ENCODE peak calls at places on chromosome 22, in four cellular contexts. One of them, this sample, is unnamed.

GRCh38 chr22:44127353-44127752 is 53.4 kb upstream of the PARVG start:
- DNase-seq in transverse colon: no peak
- DNase-seq in epithelial cell of esophagus: no peak
- DNase-seq in A673: no peak
- DNase-seq in this sample: no peak

GRCh38 chr22:22693531-22693884 is 49.1 kb downstream of the GGTLC2 start:
- DNase-seq in epithelial cell of esophagus: no peak
- DNase-seq in transverse colon: no peak
- DNase-seq in A673: no peak
- DNase-seq in this sample: no peak

GRCh38 chr22:23531966-23532735 is 47.9 kb downstream of the IGLL1 start:
- DNase-seq in transverse colon: no peak
- DNase-seq in epithelial cell of esophagus: no peak
- DNase-seq in A673: no peak
- DNase-seq in this sample: no peak

GRCh38 chr22:32847067-32847491 is 45.6 kb downstream of the TIMP3 start:
- DNase-seq in A673: no peak
- DNase-seq in transverse colon: no peak
- DNase-seq in epithelial cell of esophagus: peak
- DNase-seq in this sample: no peak

GRCh38 chr22:44382461-44383038 is 69.8 kb upstream of the SHISAL1 start:
- DNase-seq in transverse colon: no peak
- DNase-seq in A673: no peak
- DNase-seq in epithelial cell of esophagus: no peak
- DNase-seq in this sample: no peak

GRCh38 chr22:41619979-41620645 is 731 bp downstream of the DESI1 start:
- DNase-seq in A673: peak
- DNase-seq in epithelial cell of esophagus: peak
- DNase-seq in transverse colon: peak
- DNase-seq in this sample: peak

GRCh38 chr22:46056169-46057041 is 79.4 kb upstream of the WNT7B start:
- DNase-seq in epithelial cell of esophagus: peak
- DNase-seq in A673: peak
- DNase-seq in transverse colon: peak
- DNase-seq in this sample: no peak

GRCh38 chr22:30523646-30524489 is 18.4 kb upstream of the SEC14L4 start:
- DNase-seq in epithelial cell of esophagus: no peak
- DNase-seq in transverse colon: no peak
- DNase-seq in A673: peak
- DNase-seq in this sample: no peak

GRCh38 chr22:43567691-43568308 is 156.0 kb downstream of the MPPED1 start:
- DNase-seq in A673: no peak
- DNase-seq in transverse colon: no peak
- DNase-seq in epithelial cell of esophagus: no peak
- DNase-seq in this sample: no peak

GRCh38 chr22:43183496-43184263 is 3.3 kb downstream of the TTLL12 start:
- DNase-seq in transverse colon: no peak
- DNase-seq in A673: peak
- DNase-seq in epithelial cell of esophagus: peak
- DNase-seq in this sample: no peak

GRCh38 chr22:43230983-43231723 is 44.2 kb upstream of the TTLL12 start:
- DNase-seq in epithelial cell of esophagus: peak
- DNase-seq in A673: peak
- DNase-seq in transverse colon: peak
- DNase-seq in this sample: no peak

GRCh38 chr22:44037519-44038370 is 13.6 kb downstream of the PARVB start:
- DNase-seq in epithelial cell of esophagus: peak
- DNase-seq in A673: peak
- DNase-seq in transverse colon: peak
- DNase-seq in this sample: peak

GRCh38 chr22:46226577-46226976 is 23.5 kb downstream of the CDPF1 start:
- DNase-seq in epithelial cell of esophagus: no peak
- DNase-seq in transverse colon: no peak
- DNase-seq in A673: no peak
- DNase-seq in this sample: no peak

GRCh38 chr22:35892192-35892591 is 136.4 kb downstream of the RBFOX2 start:
- DNase-seq in transverse colon: no peak
- DNase-seq in A673: peak
- DNase-seq in epithelial cell of esophagus: peak
- DNase-seq in this sample: no peak

GRCh38 chr22:37122598-37123180 is 13.2 kb upstream of the TMPRSS6 start:
- DNase-seq in transverse colon: no peak
- DNase-seq in epithelial cell of esophagus: no peak
- DNase-seq in A673: no peak
- DNase-seq in this sample: no peak

GRCh38 chr22:37120569-37121340 is 11.2 kb upstream of the TMPRSS6 start:
- DNase-seq in A673: no peak
- DNase-seq in epithelial cell of esophagus: no peak
- DNase-seq in transverse colon: no peak
- DNase-seq in this sample: no peak

GRCh38 chr22:37119872-37120271 is 10.4 kb upstream of the TMPRSS6 start:
- DNase-seq in epithelial cell of esophagus: no peak
- DNase-seq in A673: no peak
- DNase-seq in transverse colon: no peak
- DNase-seq in this sample: no peak

GRCh38 chr22:37123649-37124048 is 14.1 kb upstream of the TMPRSS6 start:
- DNase-seq in transverse colon: no peak
- DNase-seq in A673: no peak
- DNase-seq in epithelial cell of esophagus: no peak
- DNase-seq in this sample: no peak

GRCh38 chr22:37121887-37122591 is 12.5 kb upstream of the TMPRSS6 start:
- DNase-seq in transverse colon: peak
- DNase-seq in epithelial cell of esophagus: peak
- DNase-seq in A673: no peak
- DNase-seq in this sample: no peak
- TF ChIP-seq CTCF in transverse colon: no peak
- TF ChIP-seq CTCF in epithelial cell of esophagus: peak
- TF ChIP-seq CTCF in A673: no peak
- TF ChIP-seq CTCF in this sample: no peak

DNA sequence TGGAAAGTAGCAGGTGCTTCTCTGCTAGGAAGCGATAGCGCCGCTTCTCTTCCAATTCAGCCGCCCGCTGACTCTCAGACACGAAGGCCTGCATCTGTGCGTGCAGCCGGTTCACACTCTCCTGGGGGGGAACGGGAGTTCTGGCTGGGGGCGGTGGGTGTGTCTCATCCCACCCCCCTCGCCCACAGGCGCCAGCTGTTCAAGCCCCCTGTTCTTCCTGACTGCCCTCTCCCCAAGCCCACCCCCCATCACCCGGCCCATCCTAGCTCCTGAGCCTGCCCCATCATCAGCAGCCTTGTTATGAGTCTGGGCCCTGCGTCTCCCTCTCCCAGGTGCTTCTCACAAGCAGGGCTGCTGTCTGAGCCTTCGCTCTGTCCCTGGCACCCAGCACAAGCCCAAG is 13.1 kb upstream of the SLC16A8 start:
- DNase-seq in A673: no peak
- DNase-seq in epithelial cell of esophagus: no peak
- DNase-seq in transverse colon: no peak
- DNase-seq in this sample: no peak
- H3K4me3 ChIP-seq in A673: no peak
- H3K4me3 ChIP-seq in epithelial cell of esophagus: no peak
- H3K4me3 ChIP-seq in transverse colon: no peak
- H3K4me3 ChIP-seq in this sample: no peak

GRCh38 chr22:21641795-21642583 is at the start of gene SDF2L1:
- DNase-seq in transverse colon: peak
- DNase-seq in epithelial cell of esophagus: peak
- DNase-seq in A673: peak
- DNase-seq in this sample: peak

GRCh38 chr22:21640810-21641209 is 1.3 kb upstream of the SDF2L1 start:
- DNase-seq in transverse colon: no peak
- DNase-seq in A673: no peak
- DNase-seq in epithelial cell of esophagus: no peak
- DNase-seq in this sample: no peak

GRCh38 chr22:21639359-21639758 is 2.7 kb upstream of the SDF2L1 start:
- DNase-seq in transverse colon: no peak
- DNase-seq in epithelial cell of esophagus: no peak
- DNase-seq in A673: no peak
- DNase-seq in this sample: no peak

GRCh38 chr22:21642584-21643448 is 714 bp downstream of the SDF2L1 start:
- DNase-seq in transverse colon: peak
- DNase-seq in A673: peak
- DNase-seq in epithelial cell of esophagus: peak
- DNase-seq in this sample: no peak

DNA sequence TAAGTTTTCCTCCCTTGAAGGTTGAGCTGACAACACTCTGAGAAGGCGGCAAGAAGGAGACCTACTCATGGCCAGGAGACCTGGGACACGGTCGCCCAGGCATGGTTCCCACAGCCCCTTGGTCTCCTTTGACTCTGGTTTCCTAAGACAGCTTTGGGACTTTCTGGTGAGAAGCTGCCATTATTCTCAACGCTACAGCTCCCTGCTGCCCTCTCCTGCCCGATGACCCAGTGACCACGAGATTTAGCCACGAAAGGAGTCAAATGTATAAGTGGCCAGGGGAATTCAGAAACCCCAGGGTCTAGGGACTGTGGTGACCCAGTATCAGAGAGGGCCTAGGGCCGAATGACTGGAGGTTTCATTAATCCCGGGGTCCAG is 696 bp upstream of the SDF2L1 start:
- DNase-seq in A673: no peak
- DNase-seq in transverse colon: peak
- DNase-seq in epithelial cell of esophagus: peak
- DNase-seq in this sample: no peak
- TF ChIP-seq CTCF in A673: no peak
- TF ChIP-seq CTCF in transverse colon: no peak
- TF ChIP-seq CTCF in epithelial cell of esophagus: peak
- TF ChIP-seq CTCF in this sample: peak

GRCh38 chr22:50260801-50261614 is 475 bp downstream of the MAPK12 start:
- DNase-seq in epithelial cell of esophagus: peak
- DNase-seq in A673: peak
- DNase-seq in transverse colon: no peak
- DNase-seq in this sample: no peak
- H3K4me3 ChIP-seq in epithelial cell of esophagus: peak
- H3K4me3 ChIP-seq in A673: peak
- H3K4me3 ChIP-seq in transverse colon: peak
- H3K4me3 ChIP-seq in this sample: peak

DNA sequence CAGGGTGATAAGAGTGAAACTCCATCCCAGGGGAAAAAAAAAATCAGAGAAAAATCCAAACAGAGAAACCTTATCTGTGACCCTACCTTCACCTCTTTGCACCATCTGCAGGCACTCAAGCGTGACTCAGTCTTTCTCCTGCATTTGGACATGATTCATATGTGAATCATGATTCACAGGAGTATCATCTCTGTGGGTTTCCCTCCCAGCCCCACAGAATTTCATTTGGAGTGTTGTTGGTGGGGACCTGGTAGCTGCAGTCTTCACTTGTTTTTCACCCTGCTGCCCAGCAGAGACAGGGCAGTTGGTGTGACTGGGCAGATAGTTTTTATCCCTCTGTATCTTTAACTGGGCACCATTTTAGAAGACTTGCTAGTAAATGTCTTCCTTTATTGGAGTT is 75.7 kb downstream of the DEPDC5 start:
- DNase-seq in transverse colon: no peak
- DNase-seq in epithelial cell of esophagus: peak
- DNase-seq in A673: peak
- DNase-seq in this sample: no peak
- TF ChIP-seq CTCF in transverse colon: no peak
- TF ChIP-seq CTCF in epithelial cell of esophagus: no peak
- TF ChIP-seq CTCF in A673: no peak
- TF ChIP-seq CTCF in this sample: no peak

GRCh38 chr22:20766530-20766929 is 7.4 kb upstream of the SERPIND1 start:
- DNase-seq in epithelial cell of esophagus: no peak
- DNase-seq in transverse colon: no peak
- DNase-seq in A673: no peak
- DNase-seq in this sample: no peak
- H3K4me3 ChIP-seq in epithelial cell of esophagus: no peak
- H3K4me3 ChIP-seq in transverse colon: no peak
- H3K4me3 ChIP-seq in A673: no peak
- H3K4me3 ChIP-seq in this sample: no peak

DNA sequence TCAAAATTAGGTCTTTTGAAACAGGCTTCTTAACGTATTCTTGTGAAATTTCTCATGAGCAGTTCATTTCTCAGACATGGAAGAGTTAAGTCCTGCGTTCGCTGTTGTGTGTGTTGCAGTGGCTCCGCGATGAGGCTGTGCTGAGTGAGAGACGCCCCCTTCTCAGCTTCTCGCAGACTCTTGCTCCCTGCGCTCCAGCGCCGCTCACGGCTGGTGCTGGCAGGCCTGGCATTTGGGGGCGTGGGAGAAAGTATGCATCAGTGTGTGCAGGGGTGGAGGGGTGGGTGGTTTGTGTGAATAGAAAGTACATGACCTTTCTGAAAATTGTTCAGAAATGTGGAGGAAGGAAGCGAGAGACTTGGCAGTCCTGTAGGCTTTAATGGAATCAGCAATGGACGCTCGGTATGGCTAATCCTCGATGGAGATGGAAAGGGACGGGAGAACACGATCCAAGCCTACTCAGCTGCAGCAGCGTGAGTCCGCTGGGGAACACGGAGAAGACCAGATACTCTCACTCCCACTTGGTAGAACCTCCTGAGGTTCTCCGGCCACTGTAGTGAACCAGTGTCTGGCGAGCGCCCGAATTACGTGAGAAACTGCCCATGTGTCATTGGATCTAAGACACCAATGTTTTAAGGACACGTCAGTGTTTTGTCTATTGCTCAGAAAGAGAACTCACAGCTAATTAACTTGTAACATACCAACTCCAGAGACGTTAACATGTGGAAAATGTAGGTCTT is 5.9 kb downstream of the TAB1 start:
- DNase-seq in A673: peak
- DNase-seq in transverse colon: no peak
- DNase-seq in epithelial cell of esophagus: no peak
- DNase-seq in this sample: no peak
- TF ChIP-seq CTCF in A673: no peak
- TF ChIP-seq CTCF in transverse colon: no peak
- TF ChIP-seq CTCF in epithelial cell of esophagus: no peak
- TF ChIP-seq CTCF in this sample: peak

GRCh38 chr22:26477341-26477731 is 6.2 kb downstream of the HPS4 start:
- DNase-seq in A673: no peak
- DNase-seq in epithelial cell of esophagus: no peak
- DNase-seq in transverse colon: no peak
- DNase-seq in this sample: no peak
- H3K4me3 ChIP-seq in A673: no peak
- H3K4me3 ChIP-seq in epithelial cell of esophagus: no peak
- H3K4me3 ChIP-seq in transverse colon: no peak
- H3K4me3 ChIP-seq in this sample: no peak